ENCODE peak calls at places on chromosome 12, in eight cellular contexts. H is brain microvascular endothelial cell, U is A673, K is WERI-Rb-1, V is choroid plexus epithelial cell, P is suprapubic skin, L is GM23338, Y is HCT116. I is an unnamed sample.

GRCh38 chr12:131915000-131915689 is 13.9 kb upstream of the PUS1 start:
- DNase-seq in V (no peak), L (no peak), U (no peak), H (no peak), P (no peak), K (no peak), Y (no peak), I (no peak)

GRCh38 chr12:88553941-88554658 is 26.2 kb downstream of the KITLG start:
- DNase-seq in L (no peak), K (no peak), P (no peak), U (peak), H (peak), Y (peak), V (peak), I (peak)

GRCh38 chr12:104526751-104527150 is 70.0 kb downstream of the CHST11 start:
- DNase-seq in H (no peak), Y (no peak), P (no peak), V (no peak), U (no peak), K (no peak), L (peak), I (no peak)

GRCh38 chr12:24111101-24111500 is 161.6 kb upstream of the SOX5 start:
- DNase-seq in U (peak), H (no peak), Y (no peak), K (no peak), L (no peak), P (no peak), V (peak), I (no peak)

GRCh38 chr12:104340917-104341611 is 37.5 kb downstream of the EID3 start:
- DNase-seq in K (no peak), L (no peak), Y (no peak), U (no peak), V (peak), H (no peak), P (no peak), I (no peak)

GRCh38 chr12:121026274-121027045 is 10.2 kb upstream of the C12orf43 start:
- DNase-seq in Y (no peak), U (no peak), L (peak), P (no peak), K (no peak), H (no peak), V (no peak), I (no peak)

GRCh38 chr12:51183816-51184215 is 10.9 kb upstream of the TFCP2 start:
- DNase-seq in H (peak), K (peak), V (peak), P (no peak), L (peak), Y (no peak), U (peak), I (no peak)

GRCh38 chr12:76680940-76681339 is 83.0 kb upstream of the ZDHHC17 start:
- DNase-seq in K (no peak), U (no peak), P (no peak), L (no peak), H (peak), Y (no peak), V (peak), I (no peak)

GRCh38 chr12:121799175-121799841 is 4.5 kb upstream of the SETD1B start:
- DNase-seq in Y (peak), P (no peak), H (peak), U (peak), L (peak), V (peak), K (peak), I (peak)

DNA sequence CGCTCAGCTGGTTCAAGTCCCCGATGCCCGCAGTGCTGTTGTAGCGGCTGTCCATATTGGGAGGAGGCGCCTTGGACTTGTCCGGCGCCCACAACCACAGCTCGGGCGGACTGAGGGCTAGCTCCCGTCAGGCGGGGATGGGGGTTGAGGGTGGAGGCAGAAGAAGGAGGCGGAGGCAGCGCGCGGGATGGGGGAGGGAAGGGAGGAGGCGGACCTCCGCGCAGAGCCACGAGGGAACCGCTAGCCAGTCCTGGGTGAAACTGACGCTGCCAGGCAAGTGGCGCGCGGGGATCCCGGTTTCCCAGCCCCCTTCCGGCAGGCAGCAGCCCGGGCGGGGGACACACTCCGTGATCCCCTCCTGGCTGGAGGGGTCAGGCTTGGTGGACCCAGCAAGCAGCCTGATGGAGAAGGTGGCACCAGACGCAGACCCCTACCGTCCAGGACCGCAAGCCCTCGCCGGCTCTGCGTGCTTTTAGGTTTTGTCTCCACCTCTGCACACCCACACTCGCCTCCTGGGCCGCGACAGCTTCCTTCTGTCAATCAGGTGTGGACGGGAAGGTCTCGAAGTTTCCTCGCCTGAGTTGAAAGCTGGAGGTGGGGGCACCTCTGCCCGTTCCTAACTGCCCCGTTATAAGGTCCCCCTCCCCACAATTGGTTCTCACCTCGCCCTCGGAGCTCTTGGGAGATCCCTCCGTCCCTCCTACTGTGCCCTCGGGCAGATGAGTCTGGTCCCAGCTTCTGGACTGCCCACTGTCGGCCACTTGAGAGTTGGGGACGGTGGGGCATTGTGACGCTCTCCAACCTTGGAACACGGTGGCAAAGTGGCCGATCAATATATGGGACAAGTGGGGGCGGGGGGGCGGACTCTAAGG is at the start of gene CPNE8:
- DNase-seq in Y (peak), P (peak), L (peak), U (peak), H (peak), V (peak), K (peak), I (no peak)
- TF ChIP-seq CTCF in Y (no peak), P (no peak), L (no peak), U (no peak), H (peak), V (no peak), K (no peak), I (no peak)

DNA sequence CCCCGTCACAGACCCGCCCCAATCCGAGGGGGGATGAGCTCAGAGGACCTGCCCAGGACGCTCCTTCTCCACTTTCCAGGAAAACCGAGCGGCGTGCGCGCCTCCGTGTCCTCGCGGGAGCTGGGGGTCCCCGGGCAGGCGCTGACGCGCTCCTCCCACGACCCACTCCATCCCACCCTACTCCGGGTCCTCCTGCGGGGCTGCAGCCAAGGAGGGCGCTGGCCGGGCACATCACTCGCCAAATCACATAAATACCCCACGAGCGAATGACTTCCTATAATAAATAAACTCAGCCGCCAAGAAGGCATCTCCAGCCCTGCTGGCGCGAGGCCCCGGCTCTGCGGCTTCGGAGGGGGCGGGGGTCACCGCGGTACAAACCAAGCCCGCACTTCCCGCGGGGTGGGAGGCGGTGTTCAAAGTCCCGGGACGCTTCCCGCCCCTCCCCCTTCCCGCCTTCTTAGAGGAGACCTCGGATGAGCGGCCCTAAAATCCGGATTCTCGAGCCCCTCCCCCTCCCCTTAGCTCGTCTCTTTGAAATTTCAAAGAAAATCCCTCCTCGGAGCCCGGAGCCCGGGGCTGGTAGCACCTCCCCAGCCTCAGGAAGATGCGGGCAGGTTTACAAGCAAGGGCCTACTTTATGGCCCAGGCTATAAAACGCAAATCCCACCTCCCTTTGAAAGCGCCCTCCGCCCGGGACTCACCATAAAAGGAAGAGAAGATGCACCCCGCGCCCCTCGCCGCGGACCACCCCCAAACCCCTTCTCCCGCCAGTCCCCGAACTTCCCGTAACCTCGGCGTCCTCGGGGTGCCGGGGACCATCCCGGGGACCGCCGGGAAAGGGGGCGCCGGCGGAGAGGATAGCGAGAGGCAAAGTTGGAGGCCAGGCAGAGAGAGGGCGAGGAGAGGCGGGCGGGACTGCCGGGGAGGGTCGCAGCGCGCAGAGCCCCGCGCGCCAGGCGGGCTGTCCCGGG is 718 bp upstream of the FZD10 start:
- DNase-seq in U (no peak), V (peak), P (no peak), K (peak), H (no peak), Y (no peak), L (peak), I (no peak)
- H3K4me3 ChIP-seq in U (no peak), V (no peak), P (peak), K (peak), H (no peak), Y (no peak), L (peak), I (no peak)

GRCh38 chr12:46382974-46383653 is 10.5 kb upstream of the SLC38A2 start:
- DNase-seq in L (peak), P (peak), H (peak), V (peak), K (peak), U (peak), Y (peak), I (peak)
- TF ChIP-seq CTCF in L (peak), P (no peak), H (peak), V (peak), K (peak), U (peak), Y (peak), I (peak)

GRCh38 chr12:5556946-5557673 is 125.2 kb downstream of the NTF3 start:
- DNase-seq in U (no peak), P (no peak), L (no peak), Y (no peak), V (no peak), H (no peak), K (no peak), I (no peak)

GRCh38 chr12:5554711-5555110 is 122.8 kb downstream of the NTF3 start:
- DNase-seq in P (no peak), V (no peak), U (no peak), K (no peak), L (no peak), Y (no peak), H (peak), I (no peak)

GRCh38 chr12:5557906-5558305 is 126.0 kb downstream of the NTF3 start:
- DNase-seq in P (no peak), H (no peak), K (no peak), U (no peak), L (peak), Y (no peak), V (no peak), I (no peak)

GRCh38 chr12:5560242-5560641 is 128.3 kb downstream of the NTF3 start:
- DNase-seq in Y (no peak), P (no peak), V (no peak), H (no peak), K (no peak), L (no peak), U (no peak), I (no peak)

GRCh38 chr12:5556033-5556614 is 124.2 kb downstream of the NTF3 start:
- DNase-seq in P (no peak), U (peak), Y (peak), V (no peak), K (peak), L (peak), H (no peak), I (no peak)
- H3K4me3 ChIP-seq in P (no peak), U (no peak), Y (no peak), V (no peak), K (no peak), L (no peak), H (no peak), I (no peak)